ENCODE peak calls at places on chromosomes 13 and 19, in seven cellular contexts. T, G, K, H, A, O and U are unnamed samples.

GRCh38 chr13:113869263-113869662 is 5.4 kb upstream of the GAS6 start:
- DNase-seq in T (no peak), G (no peak), K (no peak), H (no peak), A (no peak), O (no peak), U (peak)

GRCh38 chr19:29674374-29675119 is 9.3 kb downstream of the PLEKHF1 start:
- DNase-seq in T (no peak), G (no peak), K (peak), H (no peak), A (no peak), O (no peak), U (no peak)

GRCh38 chr19:35168261-35168660 is 13.7 kb downstream of the FXYD5 start:
- DNase-seq in T (no peak), G (no peak), K (no peak), H (no peak), A (no peak), O (no peak), U (no peak)

GRCh38 chr19:13920940-13921744 is 15.1 kb downstream of the CC2D1A start:
- DNase-seq in T (peak), G (peak), K (no peak), H (no peak), A (no peak), O (no peak), U (no peak)

GRCh38 chr19:4181053-4181508 is 1.3 kb downstream of the SIRT6 start:
- DNase-seq in T (no peak), G (no peak), K (no peak), H (no peak), A (no peak), O (no peak), U (no peak)

GRCh38 chr19:50258918-50259372 is 55.5 kb downstream of the MYH14 start:
- DNase-seq in T (peak), G (peak), K (no peak), H (peak), A (peak), O (peak), U (no peak)

GRCh38 chr19:44003461-44004134 is 841 bp downstream of the ZNF230 start:
- DNase-seq in T (peak), G (peak), K (peak), H (no peak), A (no peak), O (no peak), U (no peak)

GRCh38 chr13:113400621-113401451 is 36.9 kb upstream of the GRTP1 start:
- DNase-seq in T (no peak), G (no peak), K (no peak), H (peak), A (no peak), O (no peak), U (no peak)

GRCh38 chr19:33916792-33917191 is 120.1 kb downstream of the KCTD15 start:
- DNase-seq in T (no peak), G (no peak), K (no peak), H (no peak), A (no peak), O (no peak), U (no peak)

GRCh38 chr13:102878491-102878890 is 32.7 kb downstream of the ERCC5 start:
- DNase-seq in T (no peak), G (no peak), K (no peak), H (no peak), A (no peak), O (no peak), U (no peak)

GRCh38 chr13:89279374-89279773 is 1608.2 kb downstream of the SLITRK5 start:
- DNase-seq in T (no peak), G (no peak), K (no peak), H (no peak), A (no peak), O (no peak), U (no peak)

GRCh38 chr13:25733696-25734435 is 317.9 kb downstream of the SHISA2 start:
- DNase-seq in T (no peak), G (no peak), K (no peak), H (no peak), A (no peak), O (no peak), U (no peak)

GRCh38 chr13:73096173-73097117 is 37.6 kb downstream of the KLF5 start:
- DNase-seq in T (no peak), G (no peak), K (no peak), H (peak), A (no peak), O (no peak), U (no peak)

GRCh38 chr19:42193706-42194105 is 23.8 kb downstream of the DEDD2 start:
- DNase-seq in T (no peak), G (no peak), K (no peak), H (no peak), A (no peak), O (no peak), U (no peak)

GRCh38 chr13:28679628-28680027 is 20.7 kb downstream of the POMP start:
- DNase-seq in T (no peak), G (no peak), K (no peak), H (no peak), A (no peak), O (no peak), U (no peak)

GRCh38 chr19:37970699-37971098 is 63.7 kb downstream of the SIPA1L3 start:
- DNase-seq in T (no peak), G (no peak), K (no peak), H (no peak), A (no peak), O (no peak), U (no peak)

GRCh38 chr13:21894703-21895699 is 224.1 kb downstream of the FGF9 start:
- DNase-seq in T (no peak), G (no peak), K (no peak), H (no peak), A (no peak), O (no peak), U (no peak)

GRCh38 chr19:45153339-45154063 is 7.3 kb downstream of the NKPD1 start:
- DNase-seq in T (peak), G (peak), K (no peak), H (peak), A (peak), O (peak), U (peak)

GRCh38 chr19:38669532-38669931 is 22.1 kb downstream of the ACTN4 start:
- DNase-seq in T (no peak), G (no peak), K (peak), H (no peak), A (no peak), O (no peak), U (no peak)

GRCh38 chr13:46778879-46779278 is 18.1 kb downstream of the ESD start:
- DNase-seq in T (no peak), G (no peak), K (no peak), H (no peak), A (no peak), O (no peak), U (no peak)

GRCh38 chr13:72634859-72635258 is 92.6 kb downstream of the MZT1 start:
- DNase-seq in T (no peak), G (no peak), K (no peak), H (no peak), A (no peak), O (no peak), U (no peak)

GRCh38 chr19:48897181-48897580 is 1.4 kb downstream of the TULP2 start:
- DNase-seq in T (no peak), G (no peak), K (no peak), H (no peak), A (no peak), O (no peak), U (no peak)

GRCh38 chr13:108947551-108948030 is 318.2 kb downstream of the MYO16 start:
- DNase-seq in T (peak), G (no peak), K (no peak), H (no peak), A (no peak), O (peak), U (peak)

GRCh38 chr19:12838182-12838890 is at the start of gene MAST1:
- DNase-seq in T (peak), G (peak), K (peak), H (peak), A (peak), O (peak), U (peak)

GRCh38 chr13:89695343-89696257 is 1651.9 kb upstream of the MIR17HG start:
- DNase-seq in T (peak), G (peak), K (no peak), H (peak), A (peak), O (peak), U (peak)

GRCh38 chr13:112245959-112246358 is 130.2 kb upstream of the SPACA7 start:
- DNase-seq in T (peak), G (peak), K (peak), H (no peak), A (no peak), O (no peak), U (no peak)

GRCh38 chr13:73334459-73334858 is 275.7 kb downstream of the KLF5 start:
- DNase-seq in T (no peak), G (no peak), K (no peak), H (no peak), A (no peak), O (no peak), U (no peak)

GRCh38 chr13:29743229-29743786 is 107.1 kb downstream of the UBL3 start:
- DNase-seq in T (peak), G (no peak), K (no peak), H (peak), A (no peak), O (no peak), U (peak)

GRCh38 chr13:36606060-36606459 is 67.8 kb upstream of the SERTM1 start:
- DNase-seq in T (no peak), G (no peak), K (no peak), H (no peak), A (no peak), O (no peak), U (no peak)

GRCh38 chr19:4851551-4852290 is 15.7 kb downstream of the PLIN3 start:
- DNase-seq in T (peak), G (peak), K (peak), H (peak), A (peak), O (peak), U (peak)

GRCh38 chr19:43784251-43784980 is 3.6 kb upstream of the KCNN4 start:
- DNase-seq in T (no peak), G (no peak), K (no peak), H (no peak), A (peak), O (peak), U (peak)

GRCh38 chr13:99656843-99657506 is 155.7 kb downstream of the TM9SF2 start:
- DNase-seq in T (no peak), G (no peak), K (no peak), H (no peak), A (no peak), O (no peak), U (no peak)

GRCh38 chr19:48372904-48373303 is 8.7 kb downstream of the SYNGR4 start:
- DNase-seq in T (no peak), G (no peak), K (no peak), H (peak), A (no peak), O (no peak), U (peak)

GRCh38 chr19:47514869-47515588 is at the start of gene NAPA:
- DNase-seq in T (peak), G (peak), K (peak), H (peak), A (peak), O (peak), U (peak)

GRCh38 chr13:85864963-85865530 is 65.8 kb upstream of the SLITRK6 start:
- DNase-seq in T (peak), G (no peak), K (no peak), H (no peak), A (no peak), O (no peak), U (no peak)

GRCh38 chr19:4910594-4911273 is 1.4 kb downstream of the UHRF1 start:
- DNase-seq in T (no peak), G (no peak), K (no peak), H (no peak), A (no peak), O (no peak), U (no peak)

GRCh38 chr19:49201042-49201441 is 43.5 kb downstream of the TRPM4 start:
- DNase-seq in T (no peak), G (no peak), K (no peak), H (no peak), A (no peak), O (no peak), U (no peak)

GRCh38 chr19:48627211-48627864 is 8.0 kb downstream of the SPHK2 start:
- DNase-seq in T (no peak), G (no peak), K (peak), H (no peak), A (no peak), O (peak), U (no peak)

GRCh38 chr13:99041788-99042187 is 63.9 kb upstream of the DOCK9 start:
- DNase-seq in T (no peak), G (no peak), K (no peak), H (no peak), A (no peak), O (no peak), U (no peak)

GRCh38 chr13:26038931-26039475 is 12.8 kb downstream of the SHISA2 start:
- DNase-seq in T (no peak), G (no peak), K (no peak), H (peak), A (no peak), O (no peak), U (no peak)

GRCh38 chr19:680287-681028 is 4.3 kb downstream of the FSTL3 start:
- DNase-seq in T (peak), G (peak), K (peak), H (peak), A (peak), O (peak), U (peak)
- TF ChIP-seq POLR2A in T (peak), G (no peak), K (no peak), H (peak), A (no peak), O (peak), U (peak)

DNA sequence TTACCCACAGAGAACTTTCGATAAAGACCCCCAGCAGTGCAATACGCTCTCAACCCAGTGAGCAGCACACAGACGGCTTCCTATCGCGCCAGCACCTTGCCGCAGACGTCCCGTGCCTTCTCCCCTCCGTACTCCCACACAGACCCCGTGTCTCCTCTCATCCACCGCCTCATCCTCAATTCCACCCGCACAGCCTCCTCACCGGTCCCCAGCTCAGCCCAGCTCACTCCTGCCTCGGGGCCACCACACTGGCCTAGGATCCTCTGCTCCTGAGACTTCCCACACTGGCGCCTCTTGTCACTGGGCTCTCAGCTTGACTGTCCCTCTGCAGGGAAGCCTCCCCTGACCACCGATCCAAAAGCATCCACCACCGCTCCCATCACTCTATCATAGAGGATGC is 9.0 kb downstream of the MLLT1 start:
- DNase-seq in T (no peak), G (no peak), K (no peak), H (no peak), A (no peak), O (no peak), U (no peak)
- H3K4me3 ChIP-seq in T (no peak), G (no peak), K (no peak), H (no peak), A (peak), O (no peak), U (no peak)

DNA sequence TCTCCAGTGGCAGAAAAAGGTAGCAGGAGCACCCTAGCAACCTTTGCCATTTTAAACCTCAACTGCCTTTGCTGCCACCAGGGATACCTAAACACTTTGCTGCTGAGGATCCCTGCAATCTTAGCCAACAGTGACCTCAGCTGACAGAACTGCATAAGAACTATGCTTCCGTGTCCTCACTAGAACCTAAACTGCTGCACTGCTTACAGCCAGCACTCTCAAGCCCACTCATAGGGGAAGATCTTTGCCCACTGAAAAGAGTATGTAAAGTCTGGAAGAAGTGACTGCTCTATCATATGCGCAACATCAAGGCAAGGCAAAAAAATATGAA is 270.0 kb upstream of the PCDH20 start:
- DNase-seq in T (peak), G (no peak), K (no peak), H (no peak), A (no peak), O (no peak), U (no peak)
- TF ChIP-seq CTCF in T (no peak), G (peak), K (no peak), H (no peak), A (peak), O (peak), U (no peak)

DNA sequence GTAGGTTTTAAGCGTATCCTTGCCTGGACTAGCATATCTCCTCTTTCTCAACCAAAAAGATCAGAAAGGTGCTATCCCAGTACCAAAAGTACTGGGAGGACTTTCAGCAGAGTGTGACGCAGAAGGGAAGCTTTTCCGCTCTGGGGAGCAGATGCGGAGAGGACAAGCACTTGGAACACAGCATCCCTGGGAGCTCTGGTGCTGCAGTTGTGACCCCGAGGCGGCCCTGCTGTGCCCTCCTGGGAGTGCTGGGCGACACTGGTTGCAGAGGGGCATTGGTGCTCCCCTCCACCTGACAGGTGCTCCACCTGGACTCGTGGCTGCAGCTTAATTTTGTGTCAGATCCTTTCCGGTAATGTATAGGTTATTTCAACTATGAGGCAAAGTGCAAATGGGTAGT is 3.4 kb downstream of the NAXD start:
- DNase-seq in T (no peak), G (no peak), K (no peak), H (no peak), A (no peak), O (no peak), U (no peak)
- TF ChIP-seq POLR2A in T (no peak), G (no peak), K (no peak), H (no peak), A (no peak), O (no peak), U (no peak)

DNA sequence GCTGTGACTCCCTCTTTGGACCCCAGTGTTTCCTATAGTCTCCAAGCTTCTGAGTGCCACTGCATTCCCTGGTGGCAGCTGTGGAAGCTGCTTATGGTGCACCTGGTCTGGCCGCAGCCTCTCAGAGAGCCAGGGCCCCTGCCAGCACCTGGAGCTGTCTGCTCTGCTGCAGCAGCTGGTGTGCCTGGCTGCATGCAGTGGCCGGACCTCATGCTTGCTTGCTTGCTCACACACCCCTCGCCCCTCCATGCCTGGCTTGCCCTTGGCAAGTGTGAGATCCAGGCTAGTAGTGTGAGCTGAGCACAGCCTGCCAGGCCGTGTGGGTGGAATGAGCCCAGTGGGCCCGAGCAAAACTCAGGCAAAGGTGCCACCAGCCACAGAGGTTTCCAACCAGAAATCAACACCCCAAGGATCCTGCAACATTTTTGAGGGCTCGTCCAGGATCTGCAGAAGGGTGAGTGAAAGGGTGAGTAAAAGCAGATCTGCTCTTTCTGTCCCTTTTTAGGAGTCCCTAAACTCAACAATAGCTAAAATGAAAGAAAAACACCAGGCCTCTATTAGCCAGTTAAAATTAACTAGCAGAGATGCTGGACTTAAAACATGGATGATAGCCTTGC is 7.6 kb upstream of the MLLT1 start:
- DNase-seq in T (no peak), G (no peak), K (peak), H (no peak), A (no peak), O (no peak), U (no peak)
- H3K4me3 ChIP-seq in T (no peak), G (no peak), K (no peak), H (no peak), A (no peak), O (no peak), U (no peak)

GRCh38 chr19:11033763-11034162 is 55.5 kb upstream of the LDLR start:
- DNase-seq in T (no peak), G (no peak), K (no peak), H (no peak), A (no peak), O (no peak), U (no peak)

GRCh38 chr19:11038511-11038910 is 50.8 kb upstream of the LDLR start:
- DNase-seq in T (no peak), G (no peak), K (no peak), H (no peak), A (no peak), O (no peak), U (no peak)

GRCh38 chr19:11034449-11035213 is 54.6 kb upstream of the LDLR start:
- DNase-seq in T (no peak), G (no peak), K (no peak), H (no peak), A (no peak), O (no peak), U (no peak)

GRCh38 chr19:11033251-11033650 is 56.0 kb upstream of the LDLR start:
- DNase-seq in T (no peak), G (no peak), K (no peak), H (no peak), A (no peak), O (no peak), U (no peak)

GRCh38 chr19:11035441-11036377 is 53.6 kb upstream of the LDLR start:
- DNase-seq in T (peak), G (peak), K (peak), H (peak), A (peak), O (peak), U (peak)
- TF ChIP-seq CTCF in T (peak), G (peak), K (peak), H (peak), A (peak), O (peak), U (peak)

DNA sequence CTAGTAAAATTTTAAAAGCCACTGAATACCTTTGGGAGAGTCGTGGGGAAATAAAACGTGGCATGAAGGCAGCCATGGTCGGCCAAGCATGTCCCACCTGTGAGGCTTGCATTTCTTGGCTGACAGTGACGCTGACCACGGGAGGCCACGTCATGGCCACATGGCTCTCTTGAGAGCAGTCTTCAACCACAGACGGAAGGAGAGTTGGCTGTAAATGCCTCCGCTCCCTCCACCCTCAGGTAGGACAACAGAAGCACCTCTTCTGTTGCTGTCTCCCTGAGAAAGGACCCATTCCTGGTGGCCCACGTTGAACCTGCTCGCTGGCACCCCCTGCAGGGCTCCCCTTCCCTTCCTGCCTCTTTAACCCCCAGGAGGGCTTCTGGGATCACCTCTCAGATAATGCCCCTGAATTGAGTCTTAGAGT is 10.6 kb upstream of the LRRC25 start:
- DNase-seq in T (no peak), G (peak), K (peak), H (peak), A (peak), O (peak), U (peak)
- TF ChIP-seq POLR2A in T (no peak), G (no peak), K (no peak), H (no peak), A (no peak), O (no peak), U (no peak)